ENCODE peak calls at places on chromosomes 6 and 20, in six cellular contexts. Y is IMR-90, M is astrocyte, X is fibroblast of lung, U is hepatocyte, F is PC-3. K is an unnamed sample.

GRCh38 chr6:298233-299049 is 6.2 kb downstream of the DUSP22 start:
- DNase-seq in X (no peak), F (no peak), M (no peak), Y (no peak), U (no peak), K (no peak)

GRCh38 chr20:13029687-13030510 is 21.1 kb downstream of the SPTLC3 start:
- DNase-seq in U (peak), M (peak), Y (peak), F (peak), X (peak), K (peak)

GRCh38 chr20:62142252-62143117 is 709 bp downstream of the PSMA7 start:
- DNase-seq in M (no peak), F (no peak), U (peak), X (no peak), Y (no peak), K (no peak)

GRCh38 chr6:53059648-53060589 is 5.3 kb upstream of the FBXO9 start:
- DNase-seq in U (no peak), Y (no peak), X (no peak), F (no peak), M (no peak), K (no peak)

GRCh38 chr20:17614176-17614811 is 44.4 kb downstream of the DSTN start:
- DNase-seq in Y (peak), F (no peak), U (peak), M (no peak), X (peak), K (no peak)

GRCh38 chr6:154167163-154167562 is 128.1 kb downstream of the OPRM1 start:
- DNase-seq in Y (no peak), F (no peak), M (no peak), U (no peak), X (no peak), K (no peak)

GRCh38 chr6:155599571-155599970 is 143.9 kb upstream of the NOX3 start:
- DNase-seq in F (no peak), U (no peak), Y (no peak), M (no peak), X (no peak), K (no peak)

GRCh38 chr6:46184114-46184513 is 13.3 kb upstream of the ENPP5 start:
- DNase-seq in U (peak), Y (peak), M (peak), F (peak), X (peak), K (peak)

GRCh38 chr6:131819507-131820228 is 11.8 kb downstream of the ENPP1 start:
- DNase-seq in M (peak), Y (peak), U (peak), F (no peak), X (peak), K (no peak)

GRCh38 chr6:93786474-93787330 is 367.3 kb upstream of the EPHA7 start:
- DNase-seq in F (peak), X (no peak), M (no peak), Y (no peak), U (no peak), K (no peak)

GRCh38 chr6:53568776-53569616 is 24.1 kb upstream of the GCLC start:
- DNase-seq in X (no peak), U (no peak), Y (no peak), F (no peak), M (no peak), K (no peak)

GRCh38 chr6:166598441-166599138 is 12.1 kb upstream of the RAMACL start:
- DNase-seq in U (peak), X (peak), Y (peak), M (peak), F (no peak), K (peak)

GRCh38 chr20:15475483-15475882 is 1097.8 kb downstream of the KIF16B start:
- DNase-seq in U (no peak), M (no peak), F (peak), Y (no peak), X (no peak), K (no peak)

GRCh38 chr6:78365473-78365872 is 501.9 kb upstream of the IRAK1BP1 start:
- DNase-seq in U (no peak), Y (no peak), M (no peak), X (no peak), F (no peak), K (no peak)

GRCh38 chr6:126603410-126603809 is 263.5 kb downstream of the CENPW start:
- DNase-seq in M (no peak), U (no peak), F (no peak), Y (no peak), X (no peak), K (no peak)

GRCh38 chr6:27091661-27092315 is 155.7 kb upstream of the PRSS16 start:
- DNase-seq in M (peak), U (peak), Y (peak), X (peak), F (peak), K (peak)

GRCh38 chr6:104623052-104623690 is 236.5 kb downstream of the HACE1 start:
- DNase-seq in U (no peak), M (no peak), X (no peak), F (peak), Y (no peak), K (peak)

GRCh38 chr20:19252670-19253120 is 40.3 kb downstream of the SLC24A3 start:
- DNase-seq in F (no peak), Y (no peak), X (peak), U (peak), M (no peak), K (no peak)

GRCh38 chr20:20204326-20204725 is 152.0 kb downstream of the CFAP61 start:
- DNase-seq in X (no peak), F (no peak), Y (no peak), U (no peak), M (no peak), K (no peak)

DNA sequence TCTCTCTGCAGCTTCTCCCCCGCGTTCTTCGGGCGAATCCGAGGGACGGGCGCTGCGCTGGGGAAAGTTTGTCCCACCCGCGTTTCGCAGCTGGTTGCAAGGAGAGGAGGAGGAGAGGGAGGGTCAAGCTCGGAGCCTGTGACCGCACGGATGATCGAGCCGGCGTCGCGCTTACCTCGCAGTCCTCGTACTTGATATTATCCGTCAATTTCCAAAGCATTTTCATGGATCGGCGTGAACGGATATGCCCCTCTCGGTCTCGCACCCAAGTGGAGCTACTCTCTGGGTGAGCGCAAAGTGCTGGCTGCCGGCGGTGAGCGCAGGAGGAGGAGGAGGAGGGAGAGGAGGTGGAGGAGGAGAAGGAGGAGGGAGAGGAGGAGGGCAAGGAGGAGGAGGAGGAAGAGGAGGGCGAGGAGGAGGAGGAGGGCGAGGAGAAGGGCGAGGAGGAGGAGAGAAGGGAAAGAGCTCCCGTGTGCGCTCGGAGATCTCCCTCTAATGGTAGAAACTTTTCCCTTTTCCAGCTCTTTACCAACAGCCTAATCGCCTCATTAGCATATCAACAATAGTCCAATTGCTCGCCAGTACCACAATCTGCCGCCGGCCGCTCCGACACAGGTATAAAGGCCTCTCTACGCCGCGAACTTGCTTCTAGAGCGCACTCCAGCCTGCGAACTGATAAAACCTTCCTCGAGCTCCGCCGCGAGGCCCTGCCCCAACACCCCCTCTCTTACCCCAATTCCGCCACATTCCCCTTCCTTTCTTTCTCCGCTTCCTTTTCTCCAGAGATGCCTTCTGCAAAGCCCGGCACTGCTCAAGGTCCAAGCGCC is at the start of gene TFAP2A:
- DNase-seq in U (peak), X (no peak), F (peak), M (peak), Y (peak), K (peak)
- TF ChIP-seq CTCF in U (peak), X (no peak), F (peak), M (no peak), Y (peak), K (peak)

DNA sequence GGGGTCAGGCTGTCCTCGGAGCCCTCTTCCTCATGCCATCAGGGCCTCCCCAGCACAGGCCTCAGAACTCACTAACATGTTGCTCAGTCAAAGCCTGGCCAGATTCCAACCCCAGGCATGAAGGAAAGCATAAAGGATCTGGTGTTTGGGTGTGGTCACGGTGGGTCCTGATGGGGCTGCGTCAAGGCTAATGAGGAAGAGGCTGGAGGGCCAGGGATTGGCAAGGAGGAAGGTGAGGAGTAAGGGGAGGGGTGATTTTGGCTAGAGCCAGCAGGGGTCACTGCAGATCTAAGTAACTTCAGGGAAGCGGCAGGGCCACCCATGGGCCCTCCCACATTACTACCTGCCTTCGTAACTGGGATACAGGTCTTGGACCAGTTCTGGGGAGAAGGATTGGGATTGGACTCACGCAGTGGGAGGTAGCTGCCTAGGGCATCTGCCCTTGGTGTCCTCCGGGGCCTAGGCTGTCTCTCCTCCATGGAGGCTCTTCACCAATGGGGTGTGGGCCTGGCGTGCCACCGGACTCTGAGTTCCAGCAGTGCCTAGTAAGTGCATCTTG is 36.2 kb upstream of the MRPS18A start:
- DNase-seq in Y (peak), M (peak), X (peak), U (peak), F (peak), K (peak)
- H2AFZ ChIP-seq in Y (peak), M (no peak), X (no peak), U (no peak), F (no peak), K (no peak)

DNA sequence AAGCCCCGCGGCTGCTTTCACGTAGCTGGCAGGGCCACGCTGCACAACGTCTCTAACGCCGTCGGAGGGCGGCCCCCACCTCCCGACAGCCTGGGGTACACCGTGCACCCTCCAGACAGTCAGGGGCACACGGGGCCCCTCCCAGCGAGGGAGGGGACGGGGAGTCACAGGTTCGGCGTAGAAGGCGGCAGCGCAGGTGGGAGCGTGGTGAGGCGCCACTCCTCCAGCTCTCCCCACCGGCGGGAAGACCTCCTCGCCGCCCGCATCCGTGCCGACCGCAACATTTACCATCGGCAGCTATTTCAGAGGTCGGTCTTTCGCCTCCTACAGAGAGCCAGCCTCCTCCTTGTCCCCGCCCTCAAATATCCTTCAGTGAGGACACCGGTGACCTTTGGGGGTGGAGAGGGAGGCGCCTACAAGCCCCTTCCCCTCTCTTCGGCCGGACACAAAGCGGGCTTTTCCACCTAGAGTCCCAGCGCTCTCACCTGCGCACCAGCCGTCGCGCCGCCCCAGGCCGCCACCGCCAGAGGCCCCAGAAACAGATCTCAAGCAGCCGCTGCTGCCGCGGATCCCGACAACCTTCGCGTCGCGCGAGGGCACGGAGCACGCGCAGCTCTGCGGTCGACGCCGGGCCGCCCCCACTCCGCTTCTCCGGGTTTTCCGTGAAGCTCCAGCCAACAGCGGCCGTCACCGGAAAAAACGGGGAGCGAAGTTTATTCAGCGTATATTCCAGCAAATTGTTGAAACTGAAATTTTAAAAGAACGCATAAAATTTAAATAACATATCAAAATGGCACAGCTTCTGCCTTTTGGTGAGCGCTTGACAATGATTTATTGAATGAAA is at the start of gene MKKS:
- DNase-seq in F (peak), M (peak), X (peak), Y (peak), U (peak), K (peak)
- TF ChIP-seq CTCF in F (no peak), M (no peak), X (no peak), Y (no peak), U (no peak), K (no peak)

DNA sequence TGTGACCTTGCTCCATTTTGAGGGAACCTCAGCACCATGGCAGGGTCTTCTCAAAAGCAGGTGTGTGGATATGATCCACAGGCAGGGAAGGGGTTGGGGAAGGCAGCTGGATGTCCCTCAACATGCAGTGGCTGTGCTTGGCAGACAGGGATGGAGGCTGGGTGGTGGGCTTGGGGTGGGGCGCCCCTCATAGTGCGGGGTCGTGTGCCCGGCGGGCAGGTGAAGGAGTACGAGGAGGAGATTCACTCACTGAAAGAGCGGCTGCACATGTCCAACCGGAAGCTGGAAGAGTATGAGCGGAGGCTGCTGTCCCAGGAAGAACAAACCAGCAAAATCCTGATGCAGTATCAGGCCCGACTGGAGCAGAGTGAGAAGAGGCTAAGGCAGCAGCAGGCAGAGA is 8.0 kb upstream of the ZBTB9 start:
- DNase-seq in M (no peak), U (no peak), X (no peak), Y (no peak), F (no peak), K (no peak)
- H2AFZ ChIP-seq in M (no peak), U (no peak), X (no peak), Y (no peak), F (no peak), K (no peak)

GRCh38 chr6:48765352-48765961 is 654.5 kb upstream of the PTCHD4 start:
- DNase-seq in X (peak), M (peak), Y (peak), F (peak), U (peak), K (peak)
- TF ChIP-seq CTCF in X (peak), M (peak), Y (peak), F (peak), U (peak), K (peak)

GRCh38 chr6:159790947-159791598 is 806 bp downstream of the MRPL18 start:
- DNase-seq in Y (no peak), X (no peak), U (peak), M (no peak), F (no peak), K (no peak)
- H2AFZ ChIP-seq in Y (peak), X (peak), U (peak), M (peak), F (peak), K (peak)

GRCh38 chr20:49437057-49437456 is 45.4 kb downstream of the KCNB1 start:
- DNase-seq in F (no peak), X (no peak), M (no peak), Y (no peak), U (no peak), K (no peak)
- TF ChIP-seq CTCF in F (no peak), X (no peak), M (no peak), Y (no peak), U (no peak), K (no peak)